ENCODE peak calls at places on chromosomes 12 and 14, in six cellular contexts. J is progenitor cell of endocrine pancreas, P is MM.1S, M is brain microvascular endothelial cell, T is A549, C is lung. V is an unnamed sample.

GRCh38 chr12:104890463-104891096 is 67.5 kb downstream of the SLC41A2 start:
- DNase-seq in C (no peak), T (no peak), P (no peak), M (no peak), J (no peak), V (peak; percentile 15)

GRCh38 chr12:71472441-71472911 is 32.9 kb downstream of the LGR5 start:
- DNase-seq in P (no peak), M (no peak), J (no peak), C (no peak), T (no peak), V (no peak)

GRCh38 chr14:63547798-63548335 is 4.7 kb upstream of the PPP2R5E start:
- DNase-seq in P (no peak), J (no peak), M (no peak), C (no peak), T (no peak), V (no peak)

GRCh38 chr12:29234965-29235364 is 85.9 kb downstream of the FAR2 start:
- DNase-seq in M (no peak), J (no peak), P (no peak), C (no peak), T (no peak), V (no peak)

GRCh38 chr12:5615760-5616159 is 183.9 kb downstream of the NTF3 start:
- DNase-seq in M (no peak), P (no peak), C (no peak), J (no peak), T (no peak), V (no peak)

GRCh38 chr12:56154818-56155217 is 2.4 kb downstream of the MYL6B start:
- DNase-seq in T (no peak), C (no peak), M (no peak), P (no peak), J (no peak), V (no peak)

GRCh38 chr12:40971911-40972310 is 216.2 kb upstream of the PDZRN4 start:
- DNase-seq in J (no peak), P (no peak), C (no peak), T (no peak), M (no peak), V (no peak)

GRCh38 chr12:89309452-89309802 is 42.9 kb downstream of the DUSP6 start:
- DNase-seq in P (no peak), J (no peak), C (no peak), M (no peak), T (no peak), V (no peak)

GRCh38 chr12:55227643-55228042 is 6.8 kb downstream of the OR10A7 start:
- DNase-seq in J (no peak), T (no peak), P (no peak), C (no peak), M (no peak), V (no peak)

GRCh38 chr14:61025239-61026223 is 44.5 kb downstream of the SLC38A6 start:
- DNase-seq in J (peak; percentile 14), M (peak; percentile 81), P (peak; percentile 49), T (peak; percentile 31), C (peak; percentile 45), V (peak; percentile 46)

GRCh38 chr12:122874081-122874480 is 21.8 kb downstream of the VPS37B start:
- DNase-seq in P (no peak), J (no peak), C (no peak), M (no peak), T (no peak), V (no peak)

GRCh38 chr12:13573698-13574321 is 377.3 kb downstream of the EMP1 start:
- DNase-seq in M (peak; percentile 38), C (no peak), T (peak; percentile 21), P (no peak), J (no peak), V (no peak)

GRCh38 chr14:76720382-76720813 is 40.9 kb upstream of the VASH1 start:
- DNase-seq in M (no peak), T (no peak), P (peak; percentile 29), J (no peak), C (peak; percentile 36), V (peak; percentile 64)

GRCh38 chr14:99728231-99728920 is 44.3 kb downstream of the CYP46A1 start:
- DNase-seq in P (no peak), T (no peak), M (no peak), C (no peak), J (no peak), V (no peak)

GRCh38 chr12:27564612-27565213 is 40.7 kb downstream of the PPFIBP1 start:
- DNase-seq in J (no peak), M (no peak), T (no peak), C (no peak), P (no peak), V (no peak)

GRCh38 chr14:23582906-23583760 is 4.5 kb upstream of the JPH4 start:
- DNase-seq in P (no peak), M (no peak), T (no peak), C (no peak), J (no peak), V (no peak)

DNA sequence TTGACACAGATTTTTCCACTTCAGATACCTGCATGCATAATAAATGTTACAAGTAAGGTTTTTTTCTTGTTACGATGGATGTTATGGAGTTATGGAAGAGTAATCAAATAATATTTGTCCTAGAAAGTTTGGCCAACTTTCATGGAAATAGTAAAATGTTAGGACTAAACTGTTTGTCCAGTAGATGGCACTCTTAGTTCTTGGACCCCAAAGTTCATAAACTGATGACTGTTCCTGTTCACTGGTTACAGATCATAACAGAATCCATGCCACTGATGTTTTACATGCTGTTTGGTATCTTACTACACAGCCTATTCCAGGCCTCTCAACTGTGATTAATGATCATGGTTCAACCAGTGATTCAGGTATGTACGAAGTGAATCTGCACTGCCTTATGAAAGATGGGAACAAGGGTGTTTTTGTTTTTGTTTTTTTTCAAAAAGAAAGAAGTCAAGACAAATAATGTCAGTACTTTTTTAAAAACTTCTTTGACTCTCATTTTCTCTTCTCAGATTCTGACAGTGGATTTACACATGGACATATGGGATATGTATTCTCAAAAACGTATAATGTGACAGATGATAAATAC is 48.8 kb upstream of the SLCO1C1 start:
- DNase-seq in M (peak; percentile 43), C (no peak), T (peak; percentile 36), J (no peak), P (peak; percentile 39), V (peak; percentile 21)
- TF ChIP-seq CTCF in M (peak; percentile 61), C (peak; percentile 11), T (peak; percentile 83), J (peak; percentile 82), P (peak; percentile 69), V (no peak)

GRCh38 chr14:69475194-69475818 is 9.2 kb upstream of the PLEKHD1 start:
- DNase-seq in M (no peak), C (no peak), J (no peak), P (peak; percentile 36), T (peak; percentile 35), V (peak; percentile 48)
- TF ChIP-seq CTCF in M (peak; percentile 66), C (no peak), J (peak; percentile 58), P (peak; percentile 39), T (peak; percentile 47), V (peak; percentile 31)

GRCh38 chr12:2691340-2692111 is 103.2 kb upstream of the FKBP4 start:
- DNase-seq in M (no peak), T (no peak), P (peak; percentile 85), C (peak; percentile 27), J (no peak), V (peak; percentile 81)

GRCh38 chr12:2692156-2692555 is 102.6 kb upstream of the FKBP4 start:
- DNase-seq in P (peak; percentile 47), M (no peak), J (no peak), C (peak; percentile 10), T (no peak), V (no peak)

GRCh38 chr12:2691001-2691339 is 103.8 kb upstream of the FKBP4 start:
- DNase-seq in P (peak; percentile 68), T (no peak), M (no peak), J (peak; percentile 68), C (peak; percentile 27), V (no peak)

GRCh38 chr12:2693980-2694379 is 100.8 kb upstream of the FKBP4 start:
- DNase-seq in P (no peak), J (no peak), T (no peak), C (no peak), M (no peak), V (no peak)

GRCh38 chr12:2693204-2693860 is 101.4 kb upstream of the FKBP4 start:
- DNase-seq in C (no peak), M (no peak), P (no peak), T (no peak), J (no peak), V (no peak)
- TF ChIP-seq CTCF in C (no peak), M (no peak), P (no peak), T (no peak), J (peak; percentile 40), V (no peak)

GRCh38 chr12:111330800-111331752 is 37.8 kb downstream of the PHETA1 start:
- DNase-seq in P (peak; percentile 42), J (no peak), C (no peak), T (peak; percentile 78), M (peak; percentile 12), V (peak; percentile 62)
- TF ChIP-seq CTCF in P (peak; percentile 26), J (peak; percentile 41), C (no peak), T (peak; percentile 64), M (peak; percentile 48), V (no peak)

GRCh38 chr12:94872671-94873367 is 130.7 kb downstream of the NDUFA12 start:
- DNase-seq in M (no peak), C (no peak), J (no peak), T (no peak), P (no peak), V (peak; percentile 50)

GRCh38 chr12:94874986-94875312 is 128.5 kb downstream of the NDUFA12 start:
- DNase-seq in M (no peak), T (no peak), J (no peak), C (no peak), P (no peak), V (no peak)

GRCh38 chr12:94873368-94874085 is 130.0 kb downstream of the NDUFA12 start:
- DNase-seq in P (peak; percentile 57), J (no peak), C (no peak), T (peak; percentile 26), M (no peak), V (peak; percentile 91)

GRCh38 chr12:94874086-94874985 is 129.2 kb downstream of the NDUFA12 start:
- DNase-seq in T (no peak), M (no peak), C (no peak), P (no peak), J (no peak), V (no peak)

GRCh38 chr12:94875525-94875924 is 128.0 kb downstream of the NDUFA12 start:
- DNase-seq in J (no peak), M (no peak), C (no peak), P (peak; percentile 73), T (peak; percentile 49), V (peak; percentile 69)
- TF ChIP-seq CTCF in J (peak; percentile 52), M (peak; percentile 36), C (no peak), P (peak; percentile 71), T (peak; percentile 43), V (peak; percentile 52)

GRCh38 chr12:8078400-8078799 is 3.7 kb upstream of the NECAP1 start:
- DNase-seq in T (no peak), J (no peak), M (peak; percentile 63), P (peak; percentile 69), C (no peak), V (peak; percentile 42)
- TF ChIP-seq CTCF in T (peak; percentile 37), J (peak; percentile 61), M (peak; percentile 73), P (peak; percentile 35), C (no peak), V (peak; percentile 29)